ENCODE peak calls at places on chromosome 19, in six cellular contexts. O is colonic mucosa; G is osteoblast; V is cardiac muscle cell; F is CD8-positive, alpha-beta T cell; R is heart right ventricle. C is an unnamed sample.

GRCh38 chr19:48644839-48645651 is 942 bp downstream of the CA11 start:
- DNase-seq in O (peak; percentile 75), R (peak; percentile 68), G (peak; percentile 91), F (peak; percentile 76), V (peak; percentile 86), C (peak; percentile 78)

GRCh38 chr19:49690656-49691242 is at the start of gene CPT1C:
- DNase-seq in R (peak; percentile 82), O (peak; percentile 85), G (peak; percentile 99), V (peak; percentile 83), F (peak; percentile 48), C (peak; percentile 75)

GRCh38 chr19:6181119-6181518 is 45.7 kb downstream of the ACSBG2 start:
- DNase-seq in R (no peak), F (no peak), V (no peak), G (no peak), O (no peak), C (no peak)

GRCh38 chr19:5961969-5962945 is 15.7 kb downstream of the RANBP3 start:
- DNase-seq in F (peak; percentile 79), V (peak; percentile 62), O (peak; percentile 79), R (no peak), G (peak; percentile 91), C (peak; percentile 75)

GRCh38 chr19:1817553-1818179 is 5.6 kb upstream of the ATP8B3 start:
- DNase-seq in G (no peak), R (no peak), F (no peak), V (no peak), O (no peak), C (no peak)

GRCh38 chr19:44570984-44571684 is 41.7 kb upstream of the CEACAM20 start:
- DNase-seq in F (peak; percentile 49), O (peak; percentile 86), V (peak; percentile 90), R (no peak), G (peak; percentile 92), C (peak; percentile 67)

GRCh38 chr19:39372047-39372802 is 18.7 kb downstream of the PAF1 start:
- DNase-seq in F (no peak), G (peak; percentile 97), V (peak; percentile 99), O (peak; percentile 64), R (peak; percentile 70), C (peak; percentile 57)

GRCh38 chr19:6739884-6740588 is 556 bp downstream of the TRIP10 start:
- DNase-seq in V (no peak), G (peak; percentile 90), R (peak; percentile 63), O (no peak), F (no peak), C (peak; percentile 54)

GRCh38 chr19:19750131-19750841 is 17.4 kb upstream of the ZNF14 start:
- DNase-seq in O (no peak), G (peak; percentile 57), V (no peak), F (no peak), R (no peak), C (no peak)

GRCh38 chr19:55285225-55285890 is 1.6 kb downstream of the BRSK1 start:
- DNase-seq in V (peak; percentile 7), G (peak; percentile 88), R (no peak), O (no peak), F (no peak), C (no peak)

GRCh38 chr19:45117167-45117594 is 24.2 kb downstream of the PPP1R37 start:
- DNase-seq in R (no peak), F (no peak), G (no peak), V (peak; percentile 22), O (no peak), C (peak; percentile 65)

GRCh38 chr19:38210458-38210987 is 13.5 kb downstream of the DPF1 start:
- DNase-seq in O (peak; percentile 40), F (no peak), G (no peak), V (peak; percentile 55), R (peak; percentile 71), C (peak; percentile 21)
- H3K4me3 ChIP-seq in O (no peak overlapping the region), F (no peak overlapping the region), G (no peak overlapping the region), V (no peak overlapping the region), R (peak overlapping the region; percentile 43), C (no peak overlapping the region)

GRCh38 chr19:7863157-7863970 is 10.8 kb downstream of the PRR36 start:
- DNase-seq in O (no peak), G (peak; percentile 80), V (no peak), F (no peak), R (no peak), C (no peak)
- H3K4me1 ChIP-seq in O (peaks cover 9% of the 10 kb centered on the region), G (no peaks in the 10 kb centered on the region), V (peaks cover 10% of the 10 kb centered on the region), F (peaks cover 33% of the 10 kb centered on the region), R (peaks cover 21% of the 10 kb centered on the region), C (peaks cover 25% of the 10 kb centered on the region)

GRCh38 chr19:11165486-11166030 is 10.0 kb upstream of the SPC24 start:
- DNase-seq in R (no peak), F (no peak), O (no peak), G (no peak), V (peak; percentile 46), C (no peak)

GRCh38 chr19:11164879-11165406 is 9.4 kb upstream of the SPC24 start:
- DNase-seq in G (peak; percentile 91), F (no peak), O (peak; percentile 62), R (peak; percentile 80), V (peak; percentile 97), C (peak; percentile 70)

GRCh38 chr19:11160119-11160768 is 4.7 kb upstream of the SPC24 start:
- DNase-seq in O (no peak), V (peak; percentile 78), F (no peak), R (no peak), G (peak; percentile 92), C (no peak)

GRCh38 chr19:11166281-11167142 is 10.9 kb upstream of the SPC24 start:
- DNase-seq in V (peak; percentile 61), F (no peak), O (no peak), R (peak; percentile 64), G (peak; percentile 91), C (no peak)

DNA sequence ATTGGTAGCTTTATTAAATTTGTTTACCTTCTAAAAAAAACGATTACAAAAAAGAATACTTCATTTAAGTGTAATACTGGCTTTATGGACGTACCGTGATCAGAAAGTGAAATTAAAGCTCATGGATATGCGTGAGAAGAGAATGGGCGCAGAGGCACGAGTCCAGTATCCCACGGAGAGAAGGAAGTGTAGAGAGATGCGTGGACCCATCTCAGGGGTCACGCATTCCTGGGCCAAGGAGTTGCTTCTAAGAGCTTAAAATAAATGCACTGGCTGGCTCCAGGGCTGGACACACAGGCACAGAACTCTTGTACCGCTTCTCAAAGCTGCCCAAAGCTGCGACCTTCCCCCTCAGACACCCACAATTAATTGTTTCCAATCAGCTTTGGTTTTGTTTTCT is 8.7 kb upstream of the SPC24 start:
- DNase-seq in R (no peak), O (no peak), G (peak; percentile 43), F (no peak), V (no peak), C (no peak)
- H3K27ac ChIP-seq in R (peak overlapping the region; percentile 72), O (peak overlapping the region; percentile 64), G (peak overlapping the region; percentile 96), F (no peak overlapping the region), V (peak overlapping the region; percentile 90), C (peak overlapping the region; percentile 96)

DNA sequence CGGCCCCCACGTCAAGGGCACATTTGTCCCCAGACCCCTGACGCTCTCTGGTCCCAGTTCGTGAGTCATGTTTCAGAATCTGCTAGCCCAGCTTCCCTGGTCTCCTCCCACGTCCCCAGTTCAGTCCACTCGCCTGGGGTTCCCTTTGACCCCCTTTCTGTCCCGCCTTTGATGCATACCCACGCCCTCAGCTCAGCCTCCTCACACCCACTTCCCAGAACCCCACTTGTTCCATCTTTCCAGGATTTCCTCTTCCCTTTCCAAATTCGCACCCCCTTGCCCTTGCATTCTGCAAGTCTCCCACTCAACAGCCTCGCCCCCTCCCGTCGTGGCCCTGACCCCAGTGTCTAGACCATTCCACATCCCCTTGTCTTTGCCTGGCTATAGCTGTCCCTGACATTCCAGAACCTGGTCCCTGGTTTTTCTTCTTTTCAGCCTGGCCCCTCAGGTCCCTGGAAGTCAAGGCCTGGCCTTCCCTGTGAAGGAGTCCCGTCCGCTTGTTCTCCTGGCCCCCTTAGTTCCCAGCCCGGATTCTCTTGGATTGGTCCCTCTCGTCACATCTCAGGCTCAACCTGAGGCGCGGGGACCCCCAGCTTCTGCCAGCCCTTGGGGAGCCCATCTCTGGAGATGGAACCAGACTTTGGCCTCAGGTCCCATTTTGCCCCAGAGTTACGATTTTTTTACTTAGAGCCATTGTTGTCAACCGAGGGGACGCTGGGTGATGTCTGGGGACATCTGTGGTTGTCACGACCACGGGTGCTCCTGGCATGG is 1.3 kb downstream of the NCLN start:
- DNase-seq in O (no peak), G (no peak), F (no peak), R (no peak), V (no peak), C (peak; percentile 27)
- H3K4me3 ChIP-seq in O (peak overlapping the region; percentile 95), G (peak overlapping the region; percentile 93), F (peak overlapping the region; percentile 76), R (peak overlapping the region; percentile 91), V (peak overlapping the region; percentile 92), C (peak overlapping the region; percentile 98)

GRCh38 chr19:18107235-18108083 is 9.9 kb downstream of the MAST3 start:
- DNase-seq in O (no peak), F (no peak), R (no peak), G (peak; percentile 34), V (no peak), C (no peak)
- H3K4me1 ChIP-seq in O (peaks cover 5% of the 10 kb centered on the region), F (peaks cover 26% of the 10 kb centered on the region), R (peaks cover 27% of the 10 kb centered on the region), G (peaks cover 16% of the 10 kb centered on the region), V (no peaks in the 10 kb centered on the region), C (peaks cover 30% of the 10 kb centered on the region)

GRCh38 chr19:46347985-46348384 is 1.1 kb downstream of the PPP5C start:
- DNase-seq in O (no peak), R (no peak), G (no peak), F (no peak), V (peak; percentile 23), C (no peak)

GRCh38 chr19:46349311-46349993 is 2.6 kb downstream of the PPP5C start:
- DNase-seq in R (no peak), V (no peak), G (peak; percentile 76), O (no peak), F (no peak), C (no peak)

GRCh38 chr19:46351241-46352041 is 4.6 kb downstream of the PPP5C start:
- DNase-seq in O (peak; percentile 43), R (peak; percentile 48), G (peak; percentile 96), F (peak; percentile 25), V (peak; percentile 77), C (peak; percentile 54)

GRCh38 chr19:46350029-46350757 is 3.3 kb downstream of the PPP5C start:
- DNase-seq in F (no peak), R (peak; percentile 27), O (peak; percentile 69), G (no peak), V (no peak), C (peak; percentile 53)

DNA sequence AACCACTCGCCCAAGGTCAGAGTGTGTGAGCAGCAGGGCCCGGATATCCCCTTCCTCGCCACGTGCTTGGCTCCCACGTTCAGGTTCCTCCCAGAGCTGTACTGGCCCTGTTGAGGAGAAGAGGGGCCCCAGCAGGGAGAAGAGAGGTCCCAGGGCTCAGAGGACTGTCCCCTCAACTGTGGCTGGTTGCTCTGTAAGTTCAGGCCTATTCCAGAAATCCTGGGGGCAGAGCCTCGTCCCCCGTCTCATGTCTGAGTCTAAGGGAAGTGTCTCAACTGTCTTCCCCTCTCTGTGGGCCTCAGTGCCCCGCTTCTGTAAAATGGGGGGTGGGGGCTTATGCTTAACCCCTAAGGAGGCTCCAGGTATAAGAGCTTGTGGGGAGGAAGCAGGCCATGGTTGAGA is 3.9 kb downstream of the PPP5C start:
- DNase-seq in F (peak; percentile 33), R (no peak), V (no peak), G (peak; percentile 43), O (no peak), C (no peak)
- H3K27ac ChIP-seq in F (peak overlapping the region; percentile 53), R (peak overlapping the region; percentile 74), V (peak overlapping the region; percentile 46), G (peak overlapping the region; percentile 76), O (peak overlapping the region; percentile 70), C (peak overlapping the region; percentile 77)

GRCh38 chr19:58096884-58097283 is 1.1 kb downstream of the ZSCAN18 start:
- DNase-seq in V (no peak), R (no peak), O (no peak), F (no peak), G (peak; percentile 68), C (no peak)
- H3K4me3 ChIP-seq in V (peak overlapping the region; percentile 69), R (peak overlapping the region; percentile 77), O (no peak overlapping the region), F (peak overlapping the region; percentile 98), G (peak overlapping the region; percentile 99), C (peak overlapping the region; percentile 93)

C was measured in transverse colon.